ENCODE peak calls at places on chromosomes 2 and 18, in nine cellular contexts. One of them, this sample, is unnamed.
A peak's percentile ranks its signal among the peaks of the same experiment; 100 is the strongest.

GRCh38 chr18:79516441-79516931 is 120.8 kb downstream of the NFATC1 start:
- DNase-seq in NCI-H1105: no peak
- DNase-seq in T follicular helper cell: peak; percentile 40
- DNase-seq in cardiac fibroblast: no peak
- DNase-seq in neuronal stem cell: no peak
- DNase-seq in mucosa of descending colon: no peak
- DNase-seq in central memory CD4-positive, alpha-beta T cell: peak; percentile 66
- DNase-seq in IMR-90: no peak
- DNase-seq in activated naive CD8-positive, alpha-beta T cell treated with anti-CD3 and anti-CD28 coated beads, Interleukin-2, amount 10 ng/mL, durations not matched to agents 7 days and 5 days: no peak
- DNase-seq in this sample: no peak

GRCh38 chr18:43161528-43161927 is 46.0 kb upstream of the RIT2 start:
- DNase-seq in NCI-H1105: no peak
- DNase-seq in neuronal stem cell: no peak
- DNase-seq in activated naive CD8-positive, alpha-beta T cell treated with anti-CD3 and anti-CD28 coated beads, Interleukin-2, amount 10 ng/mL, durations not matched to agents 7 days and 5 days: no peak
- DNase-seq in IMR-90: peak; percentile 43
- DNase-seq in cardiac fibroblast: peak; percentile 88
- DNase-seq in T follicular helper cell: no peak
- DNase-seq in mucosa of descending colon: no peak
- DNase-seq in central memory CD4-positive, alpha-beta T cell: no peak
- DNase-seq in this sample: peak; percentile 50

GRCh38 chr2:169509230-169509917 is at the start of gene KLHL41:
- DNase-seq in IMR-90: peak; percentile 50
- DNase-seq in central memory CD4-positive, alpha-beta T cell: no peak
- DNase-seq in T follicular helper cell: no peak
- DNase-seq in mucosa of descending colon: no peak
- DNase-seq in neuronal stem cell: no peak
- DNase-seq in activated naive CD8-positive, alpha-beta T cell treated with anti-CD3 and anti-CD28 coated beads, Interleukin-2, amount 10 ng/mL, durations not matched to agents 7 days and 5 days: no peak
- DNase-seq in NCI-H1105: no peak
- DNase-seq in cardiac fibroblast: peak; percentile 51
- DNase-seq in this sample: peak; percentile 31

GRCh38 chr18:44452346-44452745 is 228.3 kb upstream of the SETBP1 start:
- DNase-seq in T follicular helper cell: no peak
- DNase-seq in IMR-90: no peak
- DNase-seq in activated naive CD8-positive, alpha-beta T cell treated with anti-CD3 and anti-CD28 coated beads, Interleukin-2, amount 10 ng/mL, durations not matched to agents 7 days and 5 days: no peak
- DNase-seq in mucosa of descending colon: no peak
- DNase-seq in cardiac fibroblast: peak; percentile 5
- DNase-seq in central memory CD4-positive, alpha-beta T cell: no peak
- DNase-seq in neuronal stem cell: no peak
- DNase-seq in NCI-H1105: no peak
- DNase-seq in this sample: peak; percentile 4

GRCh38 chr2:16626497-16626896 is 39.1 kb downstream of the CYRIA start:
- DNase-seq in central memory CD4-positive, alpha-beta T cell: no peak
- DNase-seq in T follicular helper cell: no peak
- DNase-seq in neuronal stem cell: no peak
- DNase-seq in activated naive CD8-positive, alpha-beta T cell treated with anti-CD3 and anti-CD28 coated beads, Interleukin-2, amount 10 ng/mL, durations not matched to agents 7 days and 5 days: no peak
- DNase-seq in cardiac fibroblast: peak; percentile 76
- DNase-seq in NCI-H1105: no peak
- DNase-seq in IMR-90: peak; percentile 81
- DNase-seq in mucosa of descending colon: no peak
- DNase-seq in this sample: no peak

GRCh38 chr2:45691600-45691999 is 40.1 kb downstream of the PRKCE start:
- DNase-seq in mucosa of descending colon: no peak
- DNase-seq in NCI-H1105: no peak
- DNase-seq in IMR-90: no peak
- DNase-seq in cardiac fibroblast: no peak
- DNase-seq in activated naive CD8-positive, alpha-beta T cell treated with anti-CD3 and anti-CD28 coated beads, Interleukin-2, amount 10 ng/mL, durations not matched to agents 7 days and 5 days: no peak
- DNase-seq in central memory CD4-positive, alpha-beta T cell: no peak
- DNase-seq in neuronal stem cell: no peak
- DNase-seq in T follicular helper cell: no peak
- DNase-seq in this sample: no peak

GRCh38 chr2:240362216-240362755 is 73.2 kb upstream of the GPC1 start:
- DNase-seq in T follicular helper cell: no peak
- DNase-seq in NCI-H1105: no peak
- DNase-seq in activated naive CD8-positive, alpha-beta T cell treated with anti-CD3 and anti-CD28 coated beads, Interleukin-2, amount 10 ng/mL, durations not matched to agents 7 days and 5 days: no peak
- DNase-seq in central memory CD4-positive, alpha-beta T cell: no peak
- DNase-seq in neuronal stem cell: no peak
- DNase-seq in IMR-90: no peak
- DNase-seq in cardiac fibroblast: no peak
- DNase-seq in mucosa of descending colon: no peak
- DNase-seq in this sample: no peak

GRCh38 chr2:72722492-72723090 is 103.2 kb downstream of the EXOC6B start:
- DNase-seq in IMR-90: peak; percentile 73
- DNase-seq in NCI-H1105: no peak
- DNase-seq in activated naive CD8-positive, alpha-beta T cell treated with anti-CD3 and anti-CD28 coated beads, Interleukin-2, amount 10 ng/mL, durations not matched to agents 7 days and 5 days: no peak
- DNase-seq in mucosa of descending colon: no peak
- DNase-seq in T follicular helper cell: no peak
- DNase-seq in cardiac fibroblast: peak; percentile 57
- DNase-seq in central memory CD4-positive, alpha-beta T cell: no peak
- DNase-seq in neuronal stem cell: no peak
- DNase-seq in this sample: no peak

GRCh38 chr2:239675856-239676715 is 275.3 kb upstream of the HDAC4 start:
- DNase-seq in mucosa of descending colon: no peak
- DNase-seq in neuronal stem cell: no peak
- DNase-seq in IMR-90: no peak
- DNase-seq in T follicular helper cell: no peak
- DNase-seq in cardiac fibroblast: no peak
- DNase-seq in NCI-H1105: no peak
- DNase-seq in central memory CD4-positive, alpha-beta T cell: no peak
- DNase-seq in activated naive CD8-positive, alpha-beta T cell treated with anti-CD3 and anti-CD28 coated beads, Interleukin-2, amount 10 ng/mL, durations not matched to agents 7 days and 5 days: no peak
- DNase-seq in this sample: no peak

GRCh38 chr2:119756837-119757236 is 2.9 kb upstream of the PTPN4 start:
- DNase-seq in cardiac fibroblast: peak; percentile 82
- DNase-seq in mucosa of descending colon: no peak
- DNase-seq in central memory CD4-positive, alpha-beta T cell: no peak
- DNase-seq in neuronal stem cell: no peak
- DNase-seq in T follicular helper cell: no peak
- DNase-seq in IMR-90: peak; percentile 87
- DNase-seq in activated naive CD8-positive, alpha-beta T cell treated with anti-CD3 and anti-CD28 coated beads, Interleukin-2, amount 10 ng/mL, durations not matched to agents 7 days and 5 days: no peak
- DNase-seq in NCI-H1105: no peak
- DNase-seq in this sample: peak; percentile 80

GRCh38 chr18:36809590-36810381 is 19.0 kb downstream of the TPGS2 start:
- DNase-seq in mucosa of descending colon: no peak
- DNase-seq in cardiac fibroblast: peak; percentile 76
- DNase-seq in central memory CD4-positive, alpha-beta T cell: peak; percentile 51
- DNase-seq in T follicular helper cell: no peak
- DNase-seq in neuronal stem cell: peak; percentile 61
- DNase-seq in NCI-H1105: peak; percentile 74
- DNase-seq in IMR-90: peak; percentile 79
- DNase-seq in activated naive CD8-positive, alpha-beta T cell treated with anti-CD3 and anti-CD28 coated beads, Interleukin-2, amount 10 ng/mL, durations not matched to agents 7 days and 5 days: no peak
- DNase-seq in this sample: peak; percentile 73

GRCh38 chr2:129870646-129871335 is 108.7 kb upstream of the RAB6C start:
- DNase-seq in IMR-90: no peak
- DNase-seq in activated naive CD8-positive, alpha-beta T cell treated with anti-CD3 and anti-CD28 coated beads, Interleukin-2, amount 10 ng/mL, durations not matched to agents 7 days and 5 days: no peak
- DNase-seq in NCI-H1105: no peak
- DNase-seq in T follicular helper cell: no peak
- DNase-seq in central memory CD4-positive, alpha-beta T cell: no peak
- DNase-seq in mucosa of descending colon: no peak
- DNase-seq in cardiac fibroblast: no peak
- DNase-seq in neuronal stem cell: no peak
- DNase-seq in this sample: no peak

GRCh38 chr2:169015943-169016342 is 15.2 kb downstream of the ABCB11 start:
- DNase-seq in neuronal stem cell: no peak
- DNase-seq in IMR-90: no peak
- DNase-seq in mucosa of descending colon: no peak
- DNase-seq in T follicular helper cell: no peak
- DNase-seq in activated naive CD8-positive, alpha-beta T cell treated with anti-CD3 and anti-CD28 coated beads, Interleukin-2, amount 10 ng/mL, durations not matched to agents 7 days and 5 days: no peak
- DNase-seq in central memory CD4-positive, alpha-beta T cell: no peak
- DNase-seq in cardiac fibroblast: no peak
- DNase-seq in NCI-H1105: no peak
- DNase-seq in this sample: no peak

This sample was measured in MCF 10A.